ENCODE peak calls at places on chromosomes 2 and 18, in six cellular contexts. F is stimulated activated CD4-positive, alpha-beta T cell treated with anti-CD3 and anti-CD28 coated beads, Interleukin-15, amount 100 ng/mL, for 24 hours; R is NCI-H1092 treated with DMSO at 0.1 percent for 48 hours; I is amniotic epithelial cell; D is NCI-H526 treated with DMSO at 0.1 percent for 48 hours; E is lung. M is an unnamed sample.

GRCh38 chr2:20135631-20136050 is 84.2 kb upstream of the LAPTM4A start:
- DNase-seq in F (peak), R (peak), I (peak), D (no peak), E (peak), M (no peak)

GRCh38 chr18:24995056-24995455 is 356.9 kb downstream of the ZNF521 start:
- DNase-seq in F (no peak), R (no peak), I (no peak), D (no peak), E (no peak), M (no peak)

GRCh38 chr2:138572318-138572717 is 70.7 kb downstream of the SPOPL start:
- DNase-seq in F (no peak), R (peak), I (peak), D (no peak), E (no peak), M (no peak)

GRCh38 chr2:86290596-86291327 is 46.7 kb downstream of the REEP1 start:
- DNase-seq in F (no peak), R (no peak), I (no peak), D (no peak), E (no peak), M (no peak)

GRCh38 chr2:159684796-159685195 is 27.5 kb upstream of the MARCHF7 start:
- DNase-seq in F (no peak), R (no peak), I (peak), D (no peak), E (no peak), M (no peak)

GRCh38 chr2:100818606-100819364 is 1.2 kb upstream of the NPAS2 start:
- DNase-seq in F (peak), R (no peak), I (peak), D (no peak), E (peak), M (peak)

GRCh38 chr2:188629890-188630483 is 338.3 kb downstream of the GULP1 start:
- DNase-seq in F (no peak), R (no peak), I (peak), D (no peak), E (no peak), M (no peak)

GRCh38 chr2:128311216-128311754 is 7.4 kb downstream of the HS6ST1 start:
- DNase-seq in F (peak), R (no peak), I (no peak), D (no peak), E (no peak), M (no peak)

GRCh38 chr18:9335255-9336045 is 877 bp downstream of the TWSG1 start:
- DNase-seq in F (no peak), R (no peak), I (peak), D (no peak), E (no peak), M (no peak)

GRCh38 chr2:16203691-16204090 is 263.3 kb downstream of the MYCN start:
- DNase-seq in F (no peak), R (no peak), I (no peak), D (no peak), E (no peak), M (no peak)

GRCh38 chr2:94923196-94923595 is 52.0 kb downstream of the TEKT4 start:
- DNase-seq in F (no peak), R (no peak), I (no peak), D (no peak), E (no peak), M (no peak)

GRCh38 chr2:45614330-45614729 is 3.3 kb upstream of the SRBD1 start:
- DNase-seq in F (no peak), R (no peak), I (no peak), D (no peak), E (no peak), M (no peak)

GRCh38 chr2:130252880-130253645 is 54.8 kb upstream of the TUBA3E start:
- DNase-seq in F (no peak), R (no peak), I (no peak), D (no peak), E (no peak), M (no peak)

GRCh38 chr2:22998368-22998767 is 386.6 kb upstream of the KLHL29 start:
- DNase-seq in F (no peak), R (no peak), I (no peak), D (no peak), E (no peak), M (no peak)

GRCh38 chr18:63472380-63472779 is 4.4 kb upstream of the SERPINB5 start:
- DNase-seq in F (no peak), R (no peak), I (no peak), D (peak), E (no peak), M (no peak)

GRCh38 chr2:25250331-25251031 is 82.1 kb upstream of the POMC start:
- DNase-seq in F (peak), R (no peak), I (peak), D (no peak), E (no peak), M (no peak)

GRCh38 chr2:24820598-24821432 is 27.6 kb downstream of the CENPO start:
- DNase-seq in F (no peak), R (no peak), I (no peak), D (no peak), E (no peak), M (peak)

GRCh38 chr2:111624401-111625156 is 259.4 kb downstream of the ANAPC1 start:
- DNase-seq in F (no peak), R (no peak), I (peak), D (peak), E (no peak), M (no peak)

GRCh38 chr2:23073681-23074080 is 311.3 kb upstream of the KLHL29 start:
- DNase-seq in F (no peak), R (no peak), I (no peak), D (no peak), E (no peak), M (no peak)

GRCh38 chr2:239363946-239364637 is 36.7 kb downstream of the HDAC4 start:
- DNase-seq in F (no peak), R (no peak), I (peak), D (no peak), E (no peak), M (no peak)

GRCh38 chr2:191350826-191351225 is 105.6 kb downstream of the MYO1B start:
- DNase-seq in F (no peak), R (no peak), I (no peak), D (no peak), E (no peak), M (no peak)

GRCh38 chr2:421406-421805 is 133.5 kb upstream of the ALKAL2 start:
- DNase-seq in F (no peak), R (no peak), I (no peak), D (no peak), E (no peak), M (no peak)

GRCh38 chr2:46073540-46074018 is 223.6 kb upstream of the EPAS1 start:
- DNase-seq in F (no peak), R (no peak), I (peak), D (no peak), E (no peak), M (no peak)

GRCh38 chr18:46338213-46338612 is 234.0 kb downstream of the HAUS1 start:
- DNase-seq in F (no peak), R (peak), I (no peak), D (no peak), E (no peak), M (no peak)

GRCh38 chr18:49690307-49690706 is 123.0 kb downstream of the ACAA2 start:
- DNase-seq in F (no peak), R (no peak), I (peak), D (no peak), E (no peak), M (no peak)

GRCh38 chr2:64989982-64990614 is 899 bp downstream of the SLC1A4 start:
- DNase-seq in F (peak), R (peak), I (no peak), D (no peak), E (no peak), M (peak)

GRCh38 chr18:45169610-45170009 is 445.7 kb upstream of the SLC14A2 start:
- DNase-seq in F (no peak), R (no peak), I (peak), D (no peak), E (no peak), M (no peak)